ENCODE peak calls at places on chromosomes 12 and 14, in four cellular contexts. X is naive thymus-derived CD4-positive, alpha-beta T cell; O is activated T-helper 17 cell treated with anti-CD3 and anti-CD28 coated beads, Interleukin-2, amount 50 U/mL, for 72 hours; G is HCT116. F is an unnamed sample.

GRCh38 chr12:75437564-75437963 is 43.0 kb upstream of the GLIPR1 start:
- ATAC-seq in O (peak; percentile 89), X (peak; percentile 89), G (peak; percentile 65), F (no peak)

GRCh38 chr14:71346685-71347084 is 439.4 kb downstream of the PCNX1 start:
- ATAC-seq in G (no peak), X (peak; percentile 68), O (peak; percentile 80), F (peak; percentile 51)

GRCh38 chr14:76697246-76697645 is 64.0 kb upstream of the VASH1 start:
- ATAC-seq in O (no peak), G (no peak), X (no peak), F (no peak)

GRCh38 chr12:15123401-15123800 is 97.8 kb downstream of the RERG start:
- ATAC-seq in G (no peak), O (no peak), X (no peak), F (no peak)

GRCh38 chr12:64332296-64332695 is 58.3 kb downstream of the C12orf56 start:
- ATAC-seq in X (no peak), G (no peak), O (no peak), F (no peak)

GRCh38 chr12:100069795-100070194 is 72.9 kb downstream of the BLTP3B start:
- ATAC-seq in O (no peak), X (no peak), G (no peak), F (no peak)

GRCh38 chr12:7206691-7207090 is 17.2 kb downstream of the PEX5 start:
- ATAC-seq in O (no peak), X (no peak), G (no peak), F (no peak)

GRCh38 chr12:47900480-47901129 is 4.2 kb downstream of the VDR start:
- ATAC-seq in G (peak; percentile 24), X (no peak), O (no peak), F (no peak)

GRCh38 chr12:4141344-4142270 is 132.0 kb upstream of the CCND2 start:
- ATAC-seq in G (no peak), X (peak; percentile 16), O (peak; percentile 31), F (peak; percentile 49)

GRCh38 chr12:24596768-24597388 is 352.0 kb downstream of the BCAT1 start:
- ATAC-seq in O (no peak), G (no peak), X (no peak), F (no peak)

GRCh38 chr14:93916476-93916875 is 10.7 kb upstream of the FAM181A start:
- ATAC-seq in G (no peak), X (no peak), O (no peak), F (no peak)

GRCh38 chr12:46983393-46983793 is 96.0 kb upstream of the PCED1B start:
- ATAC-seq in G (peak; percentile 43), X (no peak), O (no peak), F (no peak)

GRCh38 chr12:95789126-95790024 is 1.2 kb downstream of the NTN4 start:
- ATAC-seq in O (peak; percentile 20), G (peak; percentile 52), X (no peak), F (no peak)

GRCh38 chr14:99230271-99231141 is 41.5 kb downstream of the BCL11B start:
- ATAC-seq in O (peak; percentile 70), X (peak; percentile 82), G (no peak), F (peak; percentile 65)

GRCh38 chr14:61927015-61927414 is 164.8 kb downstream of the SNAPC1 start:
- ATAC-seq in X (no peak), G (no peak), O (no peak), F (no peak)

GRCh38 chr14:47674148-47674545 is 1.3 kb downstream of the MDGA2 start:
- ATAC-seq in G (no peak), O (no peak), X (no peak), F (no peak)

GRCh38 chr12:6788972-6789905 is at the start of gene CD4:
- ATAC-seq in O (peak; percentile 79), X (peak; percentile 63), G (no peak), F (peak; percentile 71)

GRCh38 chr14:101005447-101005846 is 101.9 kb upstream of the RTL1 start:
- ATAC-seq in X (peak; percentile 53), O (no peak), G (no peak), F (no peak)

GRCh38 chr14:104148433-104149277 is 10.3 kb downstream of the KIF26A start:
- ATAC-seq in G (no peak), X (no peak), O (no peak), F (no peak)

GRCh38 chr14:39467889-39468524 is 35.8 kb upstream of the FBXO33 start:
- ATAC-seq in O (no peak), X (no peak), G (peak; percentile 89), F (no peak)

GRCh38 chr14:75196064-75196463 is 19.7 kb upstream of the TMED10 start:
- ATAC-seq in O (no peak), X (peak; percentile 37), G (no peak), F (no peak)

GRCh38 chr12:92094751-92095161 is 50.9 kb downstream of the BTG1 start:
- ATAC-seq in X (no peak), O (no peak), G (peak; percentile 61), F (no peak)

GRCh38 chr12:93803408-93803807 is 126.2 kb downstream of the CRADD start:
- ATAC-seq in X (no peak), G (no peak), O (no peak), F (no peak)

GRCh38 chr12:95358111-95359083 is 115.6 kb upstream of the METAP2 start:
- ATAC-seq in O (no peak), G (no peak), X (no peak), F (no peak)

GRCh38 chr14:33844118-33844517 is 106.8 kb downstream of the EGLN3 start:
- ATAC-seq in G (no peak), X (no peak), O (no peak), F (no peak)

GRCh38 chr12:116015525-116015924 is 262.0 kb downstream of the MED13L start:
- ATAC-seq in X (peak; percentile 57), O (peak; percentile 64), G (peak; percentile 42), F (peak; percentile 51)

GRCh38 chr12:96132819-96133218 is 61.4 kb upstream of the ELK3 start:
- ATAC-seq in G (peak; percentile 64), O (no peak), X (no peak), F (no peak)

GRCh38 chr14:65620195-65620594 is 207.7 kb downstream of the FUT8 start:
- ATAC-seq in O (no peak), G (no peak), X (no peak), F (peak; percentile 67)

GRCh38 chr12:13147688-13148531 is 44.4 kb upstream of the GSG1 start:
- ATAC-seq in O (no peak), X (no peak), G (no peak), F (no peak)

GRCh38 chr12:96015672-96016071 is 19.5 kb upstream of the HAL start:
- ATAC-seq in X (no peak), G (peak; percentile 78), O (no peak), F (no peak)

GRCh38 chr14:28157289-28157869 is 609.2 kb upstream of the FOXG1 start:
- ATAC-seq in X (no peak), O (no peak), G (no peak), F (no peak)

GRCh38 chr14:71324767-71325272 is 417.6 kb downstream of the PCNX1 start:
- ATAC-seq in G (no peak), O (peak; percentile 28), X (peak; percentile 20), F (no peak)

GRCh38 chr14:39880965-39881364 is 448.7 kb upstream of the FBXO33 start:
- ATAC-seq in X (no peak), O (no peak), G (no peak), F (no peak)

GRCh38 chr14:105986896-105987284 is 460.5 kb downstream of the TMEM121 start:
- ATAC-seq in O (peak; percentile 22), X (peak; percentile 33), G (no peak), F (no peak)

GRCh38 chr12:51591020-51591901 is at the start of gene SCN8A:
- ATAC-seq in X (peak; percentile 67), O (peak; percentile 60), G (peak; percentile 81), F (peak; percentile 53)

GRCh38 chr12:57238854-57239554 is 9.5 kb downstream of the SHMT2 start:
- ATAC-seq in X (peak; percentile 89), O (peak; percentile 74), G (peak; percentile 70), F (peak; percentile 50)